ENCODE peak calls at places on chromosome 6, in six cellular contexts. A is stomach, P is EL, F is MM.1S, H is neural progenitor cell, W is HTR-8/SVneo. L is an unnamed sample.
A peak's percentile ranks its signal among the peaks of the same experiment; 100 is the strongest.

GRCh38 chr6:36912583-36912982 is 26.8 kb downstream of the C6orf89 start:
- DNase-seq in A (no peak), P (peak; percentile 94), F (peak; percentile 80), H (no peak), W (peak; percentile 78), L (peak; percentile 86)

GRCh38 chr6:134551245-134551960 is 233.5 kb upstream of the SGK1 start:
- DNase-seq in A (no peak), P (peak; percentile 95), F (no peak), H (no peak), W (peak; percentile 17), L (no peak)

GRCh38 chr6:23183846-23184245 is 614.5 kb downstream of the HDGFL1 start:
- DNase-seq in A (no peak), P (no peak), F (no peak), H (no peak), W (no peak), L (no peak)

GRCh38 chr6:105474234-105474633 is 71.4 kb upstream of the PREP start:
- DNase-seq in A (no peak), P (no peak), F (no peak), H (peak; percentile 28), W (no peak), L (no peak)

GRCh38 chr6:158808918-158809678 is 10.1 kb downstream of the EZR start:
- DNase-seq in A (peak; percentile 27), P (no peak), F (no peak), H (no peak), W (no peak), L (peak; percentile 43)

GRCh38 chr6:124676033-124676432 is 286.2 kb upstream of the RNF217 start:
- DNase-seq in A (no peak), P (peak; percentile 72), F (no peak), H (no peak), W (peak; percentile 32), L (no peak)

GRCh38 chr6:53293691-53294090 is 55.1 kb downstream of the ELOVL5 start:
- DNase-seq in A (no peak), P (no peak), F (no peak), H (no peak), W (no peak), L (no peak)

GRCh38 chr6:169095153-169095552 is 158.5 kb downstream of the THBS2 start:
- DNase-seq in A (no peak), P (no peak), F (no peak), H (no peak), W (no peak), L (no peak)

GRCh38 chr6:3211681-3212080 is 15.8 kb downstream of the TUBB2B start:
- DNase-seq in A (no peak), P (peak; percentile 61), F (no peak), H (no peak), W (peak; percentile 32), L (no peak)

GRCh38 chr6:156848123-156848522 is 70.9 kb downstream of the ARID1B start:
- DNase-seq in A (no peak), P (no peak), F (no peak), H (no peak), W (no peak), L (no peak)

GRCh38 chr6:148934534-148934933 is 187.7 kb downstream of the UST start:
- DNase-seq in A (no peak), P (peak; percentile 18), F (no peak), H (no peak), W (no peak), L (no peak)

GRCh38 chr6:6546318-6547110 is 42.0 kb upstream of the LY86 start:
- DNase-seq in A (peak; percentile 28), P (no peak), F (peak; percentile 51), H (peak; percentile 79), W (peak; percentile 13), L (peak; percentile 19)

GRCh38 chr6:151036869-151037680 is 171.6 kb downstream of the MTHFD1L start:
- DNase-seq in A (no peak), P (no peak), F (no peak), H (no peak), W (no peak), L (no peak)

GRCh38 chr6:19312291-19312978 is 524.7 kb upstream of the ID4 start:
- DNase-seq in A (no peak), P (no peak), F (no peak), H (peak; percentile 93), W (no peak), L (no peak)

GRCh38 chr6:23016701-23017100 is 447.3 kb downstream of the HDGFL1 start:
- DNase-seq in A (no peak), P (no peak), F (no peak), H (no peak), W (no peak), L (no peak)

GRCh38 chr6:107118976-107119375 is 3.7 kb upstream of the BEND3 start:
- DNase-seq in A (no peak), P (peak; percentile 24), F (no peak), H (no peak), W (no peak), L (no peak)

GRCh38 chr6:11491998-11492397 is 45.6 kb upstream of the TMEM170B start:
- DNase-seq in A (no peak), P (no peak), F (no peak), H (no peak), W (no peak), L (no peak)

GRCh38 chr6:36443951-36444428 is 1.2 kb downstream of the KCTD20 start:
- DNase-seq in A (no peak), P (peak; percentile 39), F (peak; percentile 39), H (peak; percentile 48), W (no peak), L (peak; percentile 53)

GRCh38 chr6:31270788-31271640 is 878 bp downstream of the HLA-C start:
- DNase-seq in A (peak; percentile 82), P (peak; percentile 73), F (peak; percentile 58), H (peak; percentile 71), W (peak; percentile 18), L (peak; percentile 86)

GRCh38 chr6:126396131-126396530 is 56.2 kb downstream of the CENPW start:
- DNase-seq in A (no peak), P (no peak), F (no peak), H (no peak), W (no peak), L (no peak)

GRCh38 chr6:2168480-2168879 is 76.9 kb downstream of the GMDS start:
- DNase-seq in A (no peak), P (peak; percentile 39), F (no peak), H (no peak), W (no peak), L (no peak)

GRCh38 chr6:19137419-19138035 is 699.6 kb upstream of the ID4 start:
- DNase-seq in A (no peak), P (no peak), F (no peak), H (no peak), W (no peak), L (no peak)

GRCh38 chr6:113833537-113833936 is 23.6 kb upstream of the MARCKS start:
- DNase-seq in A (no peak), P (peak; percentile 66), F (no peak), H (no peak), W (no peak), L (no peak)

GRCh38 chr6:106510090-106510970 is 119.0 kb downstream of the RTN4IP1 start:
- DNase-seq in A (peak; percentile 76), P (peak; percentile 51), F (peak; percentile 47), H (peak; percentile 69), W (peak; percentile 51), L (peak; percentile 67)